ENCODE peak calls at places on chromosomes 2 and 18, in nine cellular contexts. U is lower lobe of right lung, I is OCI-LY7, B is cardiac muscle cell, Z is uterus, R is DND-41, D is right atrium auricular region, K is tibial nerve, F is RWPE2. L is an unnamed sample.

GRCh38 chr2:128585706-128586105 is 267.0 kb upstream of the HS6ST1 start:
- DNase-seq in I (no peak), U (no peak), R (no peak), K (no peak), B (peak; percentile 66), Z (no peak), F (no peak), D (no peak), L (no peak)

GRCh38 chr2:207133493-207133861 is 32.3 kb downstream of the KLF7 start:
- DNase-seq in Z (no peak), R (no peak), U (no peak), B (no peak), D (no peak), K (no peak), F (no peak), I (no peak), L (no peak)

GRCh38 chr2:172285010-172285621 is 142.3 kb upstream of the ITGA6 start:
- DNase-seq in B (peak; percentile 58), I (no peak), K (no peak), D (no peak), R (no peak), Z (no peak), F (no peak), U (no peak), L (no peak)

GRCh38 chr18:60656563-60656962 is 284.0 kb upstream of the MC4R start:
- DNase-seq in R (no peak), K (no peak), B (no peak), U (no peak), I (no peak), D (no peak), Z (no peak), F (no peak), L (no peak)

GRCh38 chr18:48724455-48724854 is 185.6 kb downstream of the CTIF start:
- DNase-seq in K (no peak), F (no peak), D (no peak), Z (no peak), I (no peak), U (peak; percentile 15), B (no peak), R (no peak), L (no peak)

GRCh38 chr18:35189510-35189909 is 51.3 kb upstream of the ZNF397 start:
- DNase-seq in K (no peak), F (no peak), I (no peak), Z (no peak), B (peak; percentile 19), R (no peak), D (no peak), U (no peak), L (no peak)

GRCh38 chr2:55048514-55048924 is 1.7 kb downstream of the RTN4 start:
- DNase-seq in K (no peak), B (peak; percentile 64), Z (no peak), R (no peak), I (peak; percentile 52), U (no peak), D (no peak), F (no peak), L (no peak)

GRCh38 chr2:37366773-37367172 is 22.3 kb downstream of the QPCT start:
- DNase-seq in B (no peak), F (no peak), I (no peak), K (no peak), R (no peak), D (no peak), U (no peak), Z (no peak), L (no peak)

GRCh38 chr18:62249478-62250097 is 62.5 kb downstream of the RELCH start:
- DNase-seq in R (peak; percentile 69), B (peak; percentile 88), Z (peak; percentile 47), F (peak; percentile 51), K (peak; percentile 56), U (peak; percentile 62), D (peak; percentile 82), I (peak; percentile 72), L (peak; percentile 71)

GRCh38 chr2:20444113-20444992 is 2.5 kb upstream of the RHOB start:
- DNase-seq in D (peak; percentile 63), Z (no peak), U (no peak), B (peak; percentile 68), K (peak; percentile 11), R (no peak), F (no peak), I (no peak), L (no peak)

GRCh38 chr2:226849349-226849748 is 13.5 kb downstream of the RHBDD1 start:
- DNase-seq in B (no peak), Z (no peak), F (no peak), U (no peak), R (no peak), K (no peak), D (no peak), I (no peak), L (no peak)

GRCh38 chr2:206983156-206983875 is 44.0 kb downstream of the CPO start:
- DNase-seq in K (no peak), B (no peak), Z (no peak), I (no peak), R (no peak), D (no peak), U (no peak), F (no peak), L (no peak)

GRCh38 chr2:36902385-36903120 is 63.8 kb downstream of the STRN start:
- DNase-seq in K (no peak), R (no peak), Z (no peak), U (no peak), D (no peak), F (no peak), B (no peak), I (no peak), L (no peak)

GRCh38 chr2:62304429-62305417 is 108.8 kb downstream of the B3GNT2 start:
- DNase-seq in I (peak; percentile 72), F (peak; percentile 67), Z (peak; percentile 22), R (peak; percentile 36), U (peak; percentile 86), D (peak; percentile 86), K (no peak), B (peak; percentile 98), L (peak; percentile 92)

GRCh38 chr2:67719351-67719750 is 322.2 kb downstream of the ETAA1 start:
- DNase-seq in R (no peak), Z (no peak), U (no peak), F (no peak), K (no peak), D (no peak), B (peak; percentile 13), I (no peak), L (no peak)

GRCh38 chr2:26722328-26722727 is 29.8 kb downstream of the KCNK3 start:
- DNase-seq in U (no peak), Z (no peak), R (no peak), F (no peak), K (no peak), I (no peak), B (no peak), D (no peak), L (no peak)

GRCh38 chr2:26721267-26722032 is 28.9 kb downstream of the KCNK3 start:
- DNase-seq in U (no peak), B (peak; percentile 24), Z (no peak), D (no peak), K (no peak), F (no peak), R (peak; percentile 59), I (no peak), L (no peak)

GRCh38 chr2:26724004-26724750 is 31.7 kb downstream of the KCNK3 start:
- DNase-seq in F (no peak), Z (peak; percentile 51), D (peak; percentile 87), U (peak; percentile 68), R (no peak), K (no peak), B (peak; percentile 92), I (no peak), L (no peak)

GRCh38 chr2:26723475-26723874 is 31.0 kb downstream of the KCNK3 start:
- DNase-seq in I (no peak), B (no peak), D (no peak), K (no peak), Z (no peak), U (no peak), F (no peak), R (no peak), L (no peak)

GRCh38 chr2:26722911-26723310 is 30.4 kb downstream of the KCNK3 start:
- DNase-seq in K (no peak), Z (no peak), D (no peak), R (no peak), F (no peak), B (no peak), I (no peak), U (no peak), L (no peak)
- TF ChIP-seq CTCF in K (no peak), Z (no peak), D (no peak), R (no peak), F (no peak), B (no peak), I (no peak), U (no peak), L (no peak)

DNA sequence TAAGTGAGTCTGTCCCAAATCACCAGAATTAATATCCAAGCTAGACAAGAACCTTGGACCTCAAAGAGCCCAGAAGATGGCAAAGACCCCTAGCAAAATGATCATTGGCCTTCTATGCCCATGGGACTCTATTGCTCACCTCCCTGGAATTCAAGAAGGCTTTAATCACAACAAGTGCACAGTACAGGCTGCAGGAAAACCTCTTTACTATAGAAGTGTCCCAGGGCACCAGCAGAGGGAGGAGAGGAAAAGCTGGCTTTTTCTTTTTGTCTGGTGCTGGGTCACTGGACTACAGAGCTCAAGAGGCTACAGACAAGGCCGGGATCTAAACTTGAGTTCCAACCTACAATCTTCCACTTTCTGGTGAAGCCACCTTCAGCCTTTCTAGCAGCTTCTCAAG is 88.3 kb upstream of the PPP1CB start:
- DNase-seq in D (no peak), R (no peak), B (peak; percentile 55), U (no peak), I (no peak), Z (no peak), K (no peak), F (no peak), L (no peak)
- H3K27ac ChIP-seq in D (peak overlapping the region; percentile 75), R (no peak overlapping the region), B (no peak overlapping the region), U (peak overlapping the region; percentile 75), I (no peak overlapping the region), Z (peak overlapping the region; percentile 89), K (no peak overlapping the region), F (peak overlapping the region; percentile 82), L (no peak overlapping the region)

DNA sequence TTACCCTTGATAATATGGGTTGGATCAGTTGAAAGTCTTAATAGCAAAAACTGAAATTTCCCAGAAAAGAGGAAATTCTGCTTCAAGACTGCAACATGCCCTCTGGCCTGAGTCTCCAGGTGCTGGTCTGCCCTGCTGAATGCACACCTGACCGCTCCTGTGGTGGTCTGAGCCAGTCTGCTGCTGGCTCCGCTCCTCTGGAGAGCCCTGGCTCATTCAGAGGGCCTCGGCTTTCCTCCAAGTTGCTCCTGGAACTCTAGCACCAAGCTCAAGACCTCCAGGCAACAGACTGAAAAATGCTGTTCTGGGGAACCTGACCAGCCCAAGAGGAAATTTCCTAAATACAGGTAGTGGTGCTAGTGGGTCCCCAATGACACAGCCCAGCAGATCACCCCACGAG is 64.8 kb downstream of the DIPK1C start:
- DNase-seq in B (no peak), I (no peak), R (no peak), K (no peak), D (no peak), F (no peak), U (no peak), Z (no peak), L (no peak)
- TF ChIP-seq CTCF in B (no peak), I (no peak), R (no peak), K (no peak), D (no peak), F (no peak), U (no peak), Z (no peak), L (no peak)

DNA sequence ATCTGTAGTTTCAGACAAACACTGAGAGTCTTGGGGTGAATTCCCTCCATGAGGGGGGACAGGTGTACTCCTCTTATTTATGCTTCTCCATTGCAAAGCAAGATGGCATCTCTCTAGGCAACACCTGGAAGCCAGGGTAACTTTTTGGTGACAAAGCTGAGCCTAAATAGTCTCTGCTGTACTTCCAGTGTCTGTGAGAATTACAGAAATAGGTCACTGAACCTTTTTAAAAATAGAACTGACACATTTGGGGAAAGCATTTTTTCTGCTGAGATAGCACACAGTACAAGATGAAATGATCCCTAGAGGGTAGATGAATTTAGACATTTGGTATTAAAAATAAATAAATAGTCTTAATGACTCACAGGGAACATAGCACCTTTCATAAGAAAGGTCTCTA is 71.7 kb upstream of the SP3 start:
- DNase-seq in K (no peak), D (no peak), U (no peak), R (no peak), I (no peak), Z (no peak), B (no peak), F (no peak), L (no peak)
- H3K27ac ChIP-seq in K (no peak overlapping the region), D (no peak overlapping the region), U (peak overlapping the region; percentile 34), R (no peak overlapping the region), I (no peak overlapping the region), Z (no peak overlapping the region), B (no peak overlapping the region), F (peak overlapping the region; percentile 22), L (no peak overlapping the region)